ENCODE peak calls at places on chromosomes 6 and 20, in eight cellular contexts. M is Peyer's patch, Y is astrocyte of the spinal cord, R is AG10803, D is SK-N-SH, A is breast epithelium, G is progenitor cell of endocrine pancreas, W is tibial artery. S is an unnamed sample.

GRCh38 chr6:7184502-7184901 is 76.7 kb downstream of the RREB1 start:
- DNase-seq in M (no peak), Y (no peak), R (no peak), D (no peak), A (no peak), G (no peak), W (no peak), S (no peak)

GRCh38 chr6:80643881-80644280 is 537.4 kb downstream of the BCKDHB start:
- DNase-seq in M (no peak), Y (no peak), R (no peak), D (no peak), A (no peak), G (no peak), W (no peak), S (no peak)

GRCh38 chr6:111441678-111442243 is 41.3 kb downstream of the REV3L start:
- DNase-seq in M (no peak), Y (no peak), R (no peak), D (no peak), A (no peak), G (no peak), W (no peak), S (no peak)

GRCh38 chr6:157427969-157428368 is 47.0 kb downstream of the ZDHHC14 start:
- DNase-seq in M (no peak), Y (no peak), R (no peak), D (no peak), A (no peak), G (no peak), W (no peak), S (no peak)

GRCh38 chr6:134065706-134066105 is 13.3 kb upstream of the SLC2A12 start:
- DNase-seq in M (no peak), Y (no peak), R (peak), D (peak), A (no peak), G (no peak), W (no peak), S (no peak)

GRCh38 chr20:47778398-47779354 is 6.6 kb downstream of the SULF2 start:
- DNase-seq in M (no peak), Y (no peak), R (peak), D (no peak), A (no peak), G (no peak), W (no peak), S (no peak)

GRCh38 chr6:30646450-30647038 is 389 bp upstream of the C6orf136 start:
- DNase-seq in M (no peak), Y (no peak), R (no peak), D (peak), A (no peak), G (peak), W (peak), S (no peak)

GRCh38 chr20:46703435-46703834 is 6.0 kb upstream of the SLC2A10 start:
- DNase-seq in M (no peak), Y (no peak), R (no peak), D (no peak), A (no peak), G (no peak), W (no peak), S (no peak)

GRCh38 chr20:48544402-48545333 is 283.1 kb downstream of the PREX1 start:
- DNase-seq in M (no peak), Y (no peak), R (no peak), D (peak), A (no peak), G (no peak), W (no peak), S (no peak)

GRCh38 chr6:85129881-85130280 is 320.0 kb upstream of the NT5E start:
- DNase-seq in M (no peak), Y (no peak), R (peak), D (no peak), A (no peak), G (no peak), W (no peak), S (no peak)

GRCh38 chr20:10652660-10653191 is 21.1 kb downstream of the JAG1 start:
- DNase-seq in M (no peak), Y (no peak), R (no peak), D (no peak), A (no peak), G (no peak), W (peak), S (no peak)

GRCh38 chr6:61886608-61887259 is 399.3 kb downstream of the KHDRBS2 start:
- DNase-seq in M (no peak), Y (no peak), R (no peak), D (peak), A (no peak), G (no peak), W (no peak), S (no peak)

GRCh38 chr6:117483645-117484016 is 1.2 kb downstream of the DCBLD1 start:
- DNase-seq in M (no peak), Y (peak), R (no peak), D (no peak), A (no peak), G (no peak), W (no peak), S (no peak)

GRCh38 chr20:2902818-2903217 is 29.5 kb downstream of the PTPRA start:
- DNase-seq in M (no peak), Y (no peak), R (no peak), D (no peak), A (no peak), G (no peak), W (no peak), S (no peak)

GRCh38 chr6:32637883-32638282 is 677 bp downstream of the HLA-DQA1 start:
- DNase-seq in M (no peak), Y (no peak), R (no peak), D (no peak), A (no peak), G (no peak), W (no peak), S (no peak)

GRCh38 chr6:163943647-163944395 is 529.3 kb downstream of the QKI start:
- DNase-seq in M (no peak), Y (peak), R (peak), D (no peak), A (no peak), G (no peak), W (no peak), S (no peak)

GRCh38 chr20:24768977-24769675 is 179.9 kb upstream of the CST7 start:
- DNase-seq in M (no peak), Y (no peak), R (no peak), D (peak), A (no peak), G (no peak), W (peak), S (no peak)

GRCh38 chr20:38724603-38725457 is 544 bp downstream of the SLC32A1 start:
- DNase-seq in M (no peak), Y (no peak), R (no peak), D (peak), A (no peak), G (no peak), W (no peak), S (no peak)

GRCh38 chr20:34201531-34201930 is 39.7 kb upstream of the ASIP start:
- DNase-seq in M (no peak), Y (no peak), R (no peak), D (no peak), A (no peak), G (no peak), W (no peak), S (no peak)

GRCh38 chr20:32831982-32832381 is 12.2 kb downstream of the MAPRE1 start:
- DNase-seq in M (no peak), Y (no peak), R (no peak), D (no peak), A (no peak), G (no peak), W (no peak), S (no peak)

GRCh38 chr20:24545168-24545567 is 75.7 kb downstream of the SYNDIG1 start:
- DNase-seq in M (no peak), Y (no peak), R (no peak), D (no peak), A (no peak), G (no peak), W (no peak), S (no peak)

GRCh38 chr20:30811896-30812671 is 445.4 kb upstream of the DEFB115 start:
- DNase-seq in M (peak), Y (peak), R (peak), D (peak), A (no peak), G (no peak), W (no peak), S (no peak)

GRCh38 chr6:38187688-38188590 is 368.4 kb downstream of the ZFAND3 start:
- DNase-seq in M (no peak), Y (no peak), R (no peak), D (no peak), A (no peak), G (no peak), W (no peak), S (no peak)

GRCh38 chr20:18943542-18943941 is 130.0 kb downstream of the SCP2D1 start:
- DNase-seq in M (no peak), Y (no peak), R (no peak), D (no peak), A (no peak), G (no peak), W (peak), S (no peak)

GRCh38 chr6:170298688-170299087 is 7.8 kb upstream of the DLL1 start:
- DNase-seq in M (no peak), Y (no peak), R (no peak), D (no peak), A (no peak), G (no peak), W (no peak), S (no peak)

DNA sequence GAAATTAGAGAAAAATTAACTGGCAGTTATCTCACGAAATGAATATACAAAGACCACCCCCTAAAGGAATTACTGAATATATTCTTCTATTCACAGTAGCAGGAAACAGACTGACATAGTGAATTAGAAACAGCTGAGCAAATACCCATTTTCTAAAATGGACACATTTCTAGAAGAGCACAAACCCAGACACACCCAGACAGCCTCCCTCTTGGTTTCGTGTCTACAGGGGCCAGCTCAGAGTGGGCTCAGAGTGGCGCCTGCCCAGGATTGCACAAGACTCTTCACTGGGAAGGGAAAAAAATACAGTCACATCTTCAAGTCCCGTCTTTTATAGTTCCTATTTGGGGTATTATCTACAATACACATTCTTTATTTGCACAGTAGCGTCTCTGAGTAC is 246.2 kb upstream of the AFDN start:
- DNase-seq in M (no peak), Y (no peak), R (no peak), D (no peak), A (no peak), G (no peak), W (no peak), S (no peak)
- TF ChIP-seq CTCF in M (no peak), Y (no peak), R (no peak), D (no peak), A (no peak), G (no peak), W (no peak), S (no peak)

DNA sequence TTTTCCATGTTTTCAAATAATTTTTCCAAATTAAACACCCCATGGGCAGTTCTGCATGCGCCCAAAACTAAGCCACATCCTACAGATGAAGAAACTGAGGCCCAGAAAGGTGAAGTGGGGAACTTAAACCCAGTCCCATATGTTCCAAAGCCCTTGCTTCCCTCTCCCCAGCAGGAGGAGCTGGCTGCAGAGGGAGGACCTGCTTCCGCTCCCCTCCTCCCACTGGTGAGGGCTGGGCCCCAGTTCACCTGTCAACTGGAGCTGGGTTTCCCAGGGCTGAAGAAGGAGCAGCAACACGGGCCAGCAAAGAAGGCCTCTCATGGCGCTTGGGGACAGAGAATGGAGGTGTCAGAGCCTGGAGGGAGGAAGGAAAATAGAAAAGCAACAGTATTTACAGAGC is 1.4 kb upstream of the RBPJL start:
- DNase-seq in M (no peak), Y (no peak), R (no peak), D (no peak), A (no peak), G (no peak), W (peak), S (no peak)
- TF ChIP-seq CTCF in M (no peak), Y (no peak), R (no peak), D (no peak), A (no peak), G (no peak), W (no peak), S (no peak)

DNA sequence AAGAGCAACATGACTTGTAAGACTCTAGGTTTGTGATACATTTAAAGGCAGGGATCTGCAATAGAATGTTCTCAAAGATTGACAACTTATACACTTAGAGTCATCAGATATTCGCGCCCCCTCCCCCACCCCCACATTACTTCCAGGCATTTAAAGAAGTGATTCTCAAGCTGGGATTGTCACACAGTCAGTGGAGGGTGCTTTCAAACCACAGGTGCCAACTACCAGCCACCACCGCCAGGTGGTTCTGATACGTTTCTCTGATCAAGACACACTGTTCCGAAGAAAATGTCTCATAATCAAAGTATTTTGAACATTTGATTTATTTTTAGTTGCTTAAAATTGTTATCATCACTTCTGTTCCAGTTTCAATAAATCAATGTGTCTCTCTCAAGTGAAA is 357.5 kb downstream of the ESR1 start:
- DNase-seq in M (no peak), Y (no peak), R (no peak), D (no peak), A (no peak), G (no peak), W (no peak), S (no peak)
- TF ChIP-seq CTCF in M (no peak), Y (no peak), R (no peak), D (no peak), A (no peak), G (no peak), W (no peak), S (no peak)

DNA sequence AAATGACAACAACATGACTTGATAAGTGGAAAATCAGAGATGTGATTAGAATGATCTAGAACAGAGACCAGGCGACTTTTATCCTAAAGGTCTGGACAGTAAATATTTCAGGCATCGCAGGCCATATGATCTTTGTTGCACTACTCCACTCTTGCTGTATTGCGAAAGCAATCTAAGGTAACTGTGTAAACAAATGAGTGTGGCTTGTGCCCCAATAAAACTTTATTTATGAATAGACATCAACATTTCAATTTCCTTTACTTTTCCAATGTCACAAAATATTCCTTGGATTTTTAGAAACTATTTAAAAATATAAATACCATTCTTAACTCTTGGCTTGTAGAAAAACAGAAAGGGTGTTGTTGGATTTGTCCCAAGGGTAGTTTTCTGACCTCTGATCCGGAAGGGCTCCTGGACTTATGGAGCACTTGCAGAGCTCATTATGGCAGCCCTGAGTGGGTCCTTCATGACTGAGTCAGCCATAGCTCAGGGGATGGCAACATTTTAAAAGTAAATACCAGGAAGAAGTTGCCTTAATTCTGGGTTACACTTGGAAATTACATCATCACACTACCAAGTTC is 34.5 kb downstream of the IL20RA start:
- DNase-seq in M (no peak), Y (no peak), R (no peak), D (no peak), A (no peak), G (no peak), W (no peak), S (no peak)
- TF ChIP-seq CTCF in M (no peak), Y (no peak), R (no peak), D (no peak), A (no peak), G (no peak), W (no peak), S (no peak)

GRCh38 chr20:44717986-44718385 is 2.8 kb downstream of the CCN5 start:
- DNase-seq in M (no peak), Y (no peak), R (no peak), D (peak), A (no peak), G (no peak), W (no peak), S (no peak)
- TF ChIP-seq CTCF in M (no peak), Y (peak), R (peak), D (peak), A (peak), G (peak), W (peak), S (no peak)

DNA sequence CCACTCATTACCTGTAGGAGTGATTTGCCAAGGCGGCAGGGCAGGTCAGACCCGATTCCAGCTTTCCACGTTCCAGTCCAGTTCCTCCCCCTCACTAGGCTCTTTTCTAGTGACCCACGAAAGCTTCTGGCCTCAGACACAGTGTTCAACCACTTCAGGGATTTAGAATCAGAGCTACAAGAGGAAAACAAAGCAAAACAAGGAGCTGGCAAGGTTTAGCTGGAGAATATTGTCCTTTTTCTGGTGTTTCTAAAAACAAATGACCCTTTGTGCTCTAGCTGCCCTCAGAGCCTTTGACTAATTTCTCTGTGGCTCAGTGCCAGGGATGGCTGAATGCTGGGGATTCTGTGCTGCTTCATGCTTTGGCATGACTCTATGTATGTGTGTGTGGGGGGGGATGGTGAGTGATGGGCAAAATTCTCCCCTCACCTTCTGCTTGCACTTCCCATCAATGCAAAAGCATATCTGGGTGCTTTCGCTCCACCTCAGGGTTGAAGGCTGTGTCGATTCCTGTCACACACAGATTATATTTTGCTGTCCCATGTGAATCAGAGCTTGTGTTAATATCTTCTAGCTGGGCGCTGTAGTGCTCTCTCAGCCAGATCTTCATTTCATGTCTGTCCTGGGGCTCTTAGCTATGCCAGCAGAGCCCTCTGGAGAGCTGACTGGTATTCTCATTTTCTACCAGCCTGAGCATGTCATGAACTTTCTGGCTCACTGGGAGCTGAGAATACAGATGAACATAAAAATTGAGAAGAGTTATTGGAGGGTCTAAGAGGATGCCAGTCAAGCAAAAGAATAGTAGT is 19.3 kb upstream of the NEDD9 start:
- DNase-seq in M (no peak), Y (peak), R (peak), D (peak), A (peak), G (no peak), W (peak), S (no peak)
- TF ChIP-seq CTCF in M (no peak), Y (no peak), R (no peak), D (no peak), A (no peak), G (no peak), W (peak), S (no peak)

DNA sequence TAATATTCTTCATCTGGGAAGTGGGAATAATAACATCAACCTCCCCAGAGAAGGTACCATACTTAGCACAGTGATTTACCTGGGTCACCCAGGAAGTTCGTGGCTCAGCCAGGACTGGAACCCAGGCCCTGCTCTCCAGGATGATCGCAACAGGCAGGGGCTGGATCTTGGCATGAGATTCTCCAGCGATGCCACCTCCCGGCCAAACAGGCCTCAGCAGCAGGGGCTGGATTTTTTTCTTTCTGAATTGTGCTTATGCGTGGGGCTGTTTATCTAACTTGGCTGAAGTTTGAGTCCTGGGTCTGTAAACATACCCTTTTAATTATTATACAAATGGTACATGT is 129.5 kb upstream of the PTPN1 start:
- DNase-seq in M (no peak), Y (peak), R (peak), D (peak), A (no peak), G (no peak), W (no peak), S (no peak)
- TF ChIP-seq CTCF in M (peak), Y (peak), R (peak), D (peak), A (no peak), G (peak), W (peak), S (no peak)

S was measured in activated B cell treated with CpG ODN at 0.5 μM for 24 hours.